ENCODE peak calls at places on chromosome 20, in five cellular contexts. U is HCT116, Y is hepatocyte, H is GM23338, C is neural progenitor cell. E is an unnamed sample.

GRCh38 chr20:48180637-48181036 is 395.4 kb upstream of the SULF2 start:
- DNase-seq in C (no peak), H (no peak), Y (no peak), U (no peak), E (no peak)

GRCh38 chr20:1003920-1004697 is 2.0 kb upstream of the RSPO4 start:
- DNase-seq in C (no peak), H (no peak), Y (no peak), U (no peak), E (no peak)

GRCh38 chr20:50027611-50028105 is 44.9 kb downstream of the SNAI1 start:
- DNase-seq in H (no peak), C (no peak), Y (peak), U (no peak), E (no peak)

GRCh38 chr20:14114049-14114448 is 118.7 kb downstream of the MACROD2 start:
- DNase-seq in U (no peak), H (peak), Y (no peak), C (no peak), E (no peak)

GRCh38 chr20:62651285-62652021 is 9.2 kb downstream of the SLCO4A1 start:
- DNase-seq in C (no peak), U (no peak), H (peak), Y (peak), E (peak)

GRCh38 chr20:49999329-49999728 is 16.5 kb downstream of the SNAI1 start:
- DNase-seq in Y (no peak), H (no peak), C (no peak), U (no peak), E (no peak)

GRCh38 chr20:63530788-63531160 is 6.4 kb downstream of the PTK6 start:
- DNase-seq in H (no peak), U (no peak), Y (peak), C (peak), E (no peak)

GRCh38 chr20:20814685-20815084 is 102.2 kb upstream of the RALGAPA2 start:
- DNase-seq in Y (peak), H (peak), U (no peak), C (peak), E (no peak)

GRCh38 chr20:32019156-32019510 is 8.9 kb downstream of the CCM2L start:
- DNase-seq in U (no peak), C (peak), H (peak), Y (peak), E (no peak)

GRCh38 chr20:44463466-44463865 is 12.2 kb upstream of the TTPAL start:
- DNase-seq in H (no peak), U (no peak), Y (no peak), C (no peak), E (no peak)

GRCh38 chr20:25623225-25623735 is 534 bp downstream of the NANP start:
- DNase-seq in Y (peak), U (peak), C (peak), H (peak), E (peak)

GRCh38 chr20:11373391-11373790 is 544.3 kb upstream of the BTBD3 start:
- DNase-seq in C (no peak), H (no peak), Y (peak), U (no peak), E (no peak)

GRCh38 chr20:47701612-47702011 is 83.7 kb downstream of the SULF2 start:
- DNase-seq in U (no peak), H (no peak), Y (no peak), C (no peak), E (no peak)

GRCh38 chr20:54090230-54091119 is 20.1 kb upstream of the BCAS1 start:
- DNase-seq in Y (no peak), C (no peak), H (no peak), U (no peak), E (no peak)

DNA sequence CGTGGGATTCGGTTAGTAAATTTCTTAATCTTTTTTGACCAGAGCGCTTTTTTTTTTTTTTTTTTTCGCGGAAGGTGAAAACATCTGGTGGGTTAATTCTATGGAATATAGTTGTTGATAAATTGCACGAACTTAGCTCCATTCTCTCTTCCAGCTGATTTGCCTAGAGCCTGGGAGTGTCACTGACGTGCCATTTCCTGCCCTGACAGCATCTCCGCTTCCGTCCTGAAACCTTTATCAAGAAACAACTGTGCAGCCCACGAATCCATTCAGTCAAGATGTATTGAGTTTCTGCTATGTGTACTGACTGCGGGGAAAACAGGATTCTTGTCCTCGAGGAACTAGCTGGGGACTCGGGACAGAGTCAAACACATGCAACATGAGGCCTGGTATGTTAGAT is 59.5 kb upstream of the TGM3 start:
- DNase-seq in Y (no peak), U (no peak), C (no peak), H (no peak), E (peak)
- TF ChIP-seq EZH2phosphoT487 in Y (no peak), U (no peak), C (no peak), H (no peak), E (no peak)

DNA sequence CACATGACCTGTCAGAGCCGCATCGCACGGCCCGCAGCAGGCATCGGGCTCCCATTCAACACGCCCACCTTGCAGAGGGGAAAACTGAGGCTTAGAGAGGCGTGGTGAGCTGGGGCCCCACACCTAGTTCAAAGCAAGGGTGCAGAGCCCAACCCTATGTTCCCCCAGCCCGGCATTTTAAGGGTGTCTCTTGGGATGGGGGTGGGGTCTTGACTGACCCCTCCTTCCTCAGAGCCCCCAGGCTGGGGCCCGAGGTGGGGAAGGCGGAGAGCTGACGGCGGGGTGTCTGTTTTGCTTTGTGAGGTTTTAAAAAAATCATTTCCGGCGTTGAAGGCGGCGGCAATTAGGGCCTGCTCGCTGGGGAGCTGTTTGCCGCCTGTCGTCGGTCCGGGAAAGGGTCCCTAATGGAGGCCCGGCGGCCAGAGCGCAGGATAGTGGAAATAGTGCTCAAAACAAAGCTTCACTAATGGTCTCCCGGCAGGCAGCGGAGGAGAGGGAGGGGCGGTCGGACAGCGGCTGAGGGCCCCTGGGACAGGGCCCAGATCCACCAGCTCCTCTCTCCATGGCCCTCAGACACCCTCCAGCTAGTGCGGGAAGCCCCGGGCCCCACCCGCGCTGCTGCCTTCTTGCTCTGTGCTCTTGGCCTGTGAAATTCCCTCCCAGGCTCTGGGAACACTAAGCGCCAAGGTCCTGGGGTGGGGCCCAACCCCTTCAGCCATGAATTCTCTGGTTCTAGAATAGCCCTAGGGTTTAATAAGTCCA is 11.9 kb downstream of the VSTM2L start:
- DNase-seq in Y (peak), H (peak), U (no peak), C (peak), E (no peak)
- H2AFZ ChIP-seq in Y (peak), H (peak), U (no peak), C (peak), E (no peak)

GRCh38 chr20:40489886-40490285 is 199.2 kb downstream of the MAFB start:
- DNase-seq in U (no peak), Y (no peak), H (no peak), C (no peak), E (no peak)

GRCh38 chr20:40494238-40494637 is 194.8 kb downstream of the MAFB start:
- DNase-seq in C (no peak), H (no peak), U (no peak), Y (no peak), E (no peak)

GRCh38 chr20:40497781-40498691 is 191.0 kb downstream of the MAFB start:
- DNase-seq in C (no peak), U (no peak), H (no peak), Y (no peak), E (no peak)

GRCh38 chr20:40493071-40493470 is 196.0 kb downstream of the MAFB start:
- DNase-seq in U (no peak), H (no peak), Y (peak), C (no peak), E (no peak)

DNA sequence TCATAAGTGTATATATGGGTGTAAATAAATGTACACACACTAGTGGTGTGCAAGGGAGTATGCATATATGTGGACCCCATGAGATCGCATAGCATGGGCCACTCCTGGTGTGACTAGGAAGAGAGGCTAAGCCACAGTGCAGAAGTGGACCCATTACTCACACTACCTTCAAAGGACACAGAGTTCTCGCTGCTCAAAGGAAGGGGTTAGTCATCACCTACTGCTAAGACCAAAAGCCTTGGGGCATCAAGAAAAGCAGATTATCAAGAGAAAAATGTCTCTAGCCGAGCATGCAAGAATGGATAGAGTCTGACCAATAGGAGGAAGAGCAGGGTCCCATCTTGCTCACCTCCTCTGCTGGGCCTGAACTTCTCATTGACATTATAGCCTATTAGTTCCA is 195.5 kb downstream of the MAFB start:
- DNase-seq in Y (no peak), U (peak), C (no peak), H (no peak), E (no peak)
- TF ChIP-seq EZH2phosphoT487 in Y (no peak), U (no peak), C (no peak), H (no peak), E (no peak)

DNA sequence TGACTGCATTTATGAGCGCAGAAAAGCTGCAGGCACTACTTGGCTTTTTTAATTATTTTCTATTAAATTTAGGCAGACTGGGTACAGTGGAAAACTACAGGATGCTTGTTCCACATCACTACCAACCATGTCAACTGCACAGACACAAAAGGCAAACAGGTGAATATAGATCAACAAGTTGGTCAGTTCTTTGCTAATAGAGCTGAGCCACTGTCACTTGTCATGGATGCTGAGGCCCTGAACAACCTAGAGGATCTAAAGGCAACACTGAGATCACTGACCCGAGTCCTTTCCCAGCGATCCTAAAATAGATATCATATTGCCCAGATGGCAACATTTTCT is 34.5 kb upstream of the FAM83C start:
- DNase-seq in Y (no peak), H (no peak), U (no peak), C (no peak), E (no peak)
- H2AFZ ChIP-seq in Y (no peak), H (no peak), U (no peak), C (no peak), E (no peak)

DNA sequence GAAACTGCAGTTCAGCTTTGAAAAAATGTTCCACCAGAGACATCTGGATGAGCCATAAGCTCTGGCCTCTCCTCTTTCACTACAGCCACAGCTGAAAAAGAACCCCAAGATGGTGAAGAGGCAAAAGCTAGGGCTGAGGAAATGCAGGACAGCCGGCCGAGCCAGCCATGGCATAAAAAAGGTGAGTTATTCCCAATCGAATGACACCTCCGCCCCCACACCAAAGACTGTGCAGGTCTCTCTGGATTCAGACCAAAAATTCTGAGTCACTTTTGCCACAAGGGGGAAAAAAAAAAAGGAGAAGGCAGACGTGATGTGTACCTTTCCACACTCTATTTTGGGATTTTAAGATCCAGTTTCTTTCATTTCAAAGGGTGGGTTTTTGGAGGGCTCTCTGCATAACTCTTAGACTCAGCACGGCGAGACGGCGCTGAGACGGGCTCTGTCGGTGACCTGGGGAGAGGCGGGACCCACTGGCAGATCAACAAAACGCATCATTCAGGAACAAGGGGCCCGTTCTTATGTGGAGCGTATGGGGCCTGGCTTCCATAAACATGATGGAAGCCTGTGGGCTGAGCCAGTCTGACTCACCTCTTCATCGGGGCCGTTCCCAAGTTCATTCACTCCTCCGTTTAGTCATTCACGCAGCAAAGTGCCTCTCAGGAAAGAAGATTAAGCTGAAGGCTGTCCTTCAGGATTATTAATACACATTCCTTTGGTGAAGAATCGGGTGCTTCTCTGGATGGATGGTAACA is 54.8 kb downstream of the NFATC2 start:
- DNase-seq in U (peak), C (no peak), Y (peak), H (no peak), E (no peak)
- TF ChIP-seq EZH2phosphoT487 in U (no peak), C (no peak), Y (no peak), H (no peak), E (no peak)

DNA sequence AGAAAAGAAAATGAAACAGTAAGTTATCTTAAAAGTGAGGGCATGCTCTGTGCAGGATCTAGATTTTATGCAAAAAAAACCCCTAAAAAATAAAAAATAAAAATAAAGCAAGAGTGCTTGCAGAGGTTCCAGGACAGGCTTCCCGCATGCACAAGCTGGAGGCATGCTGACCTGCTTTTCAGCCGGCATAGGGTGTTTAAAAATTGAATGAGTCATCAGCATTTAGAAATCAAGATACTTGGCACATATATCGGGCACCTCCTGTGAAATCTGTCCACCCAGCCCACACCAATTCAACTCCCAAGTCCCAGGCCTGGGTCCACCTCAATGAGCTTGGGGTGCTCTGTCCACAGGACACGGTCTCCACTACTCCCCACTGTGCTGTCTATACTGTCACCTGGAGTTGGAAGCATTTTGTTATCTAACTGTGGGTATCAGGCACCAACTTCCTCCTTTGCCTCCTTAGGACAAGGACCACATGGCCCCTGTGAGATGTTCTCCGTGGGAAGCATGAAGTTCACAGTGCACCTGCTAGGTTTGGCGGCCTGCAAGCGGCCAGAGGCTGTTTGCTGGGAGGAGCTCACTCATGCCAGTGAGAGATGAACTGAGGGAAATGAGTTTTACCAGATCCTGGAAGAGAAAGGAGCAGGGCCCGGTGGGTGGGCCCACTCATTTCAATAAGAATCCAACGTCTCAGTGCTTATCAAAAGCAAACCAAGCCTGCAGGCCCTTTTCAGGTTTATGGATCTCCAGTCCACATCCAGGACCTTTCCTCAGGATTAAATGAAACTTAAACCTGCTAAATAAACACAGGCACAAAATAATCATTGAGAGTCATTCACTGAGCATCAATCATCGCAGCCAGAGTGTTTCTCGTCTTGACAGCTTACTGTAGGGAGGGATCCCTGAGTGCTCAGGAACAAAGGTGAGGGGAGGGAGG is 121.1 kb downstream of the FOXA2 start:
- DNase-seq in H (peak), Y (no peak), U (no peak), C (peak), E (no peak)
- H2AFZ ChIP-seq in H (no peak), Y (no peak), U (no peak), C (no peak), E (no peak)

DNA sequence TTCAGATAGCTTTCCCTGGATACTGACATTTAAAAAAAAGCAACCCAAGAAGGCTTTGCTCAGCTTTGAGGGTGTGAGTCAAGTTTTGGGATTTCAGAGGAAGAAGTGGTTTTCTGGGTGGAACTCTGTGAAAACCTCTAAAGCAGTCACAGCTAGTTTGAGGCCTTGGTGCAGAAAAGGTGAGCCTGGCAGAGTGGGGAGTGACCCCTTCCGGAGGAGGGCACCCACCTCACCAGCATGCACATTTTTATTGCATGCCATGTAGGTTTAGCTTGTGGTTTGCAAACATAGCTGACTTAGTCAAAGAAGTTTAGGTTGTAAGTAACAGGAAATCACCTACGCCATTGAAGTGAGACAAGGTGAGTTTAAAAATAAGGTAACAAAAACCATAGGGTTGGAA is 146.8 kb upstream of the PMEPA1 start:
- DNase-seq in H (no peak), C (no peak), Y (no peak), U (no peak), E (no peak)
- TF ChIP-seq EZH2phosphoT487 in H (no peak), C (no peak), Y (no peak), U (no peak), E (no peak)

DNA sequence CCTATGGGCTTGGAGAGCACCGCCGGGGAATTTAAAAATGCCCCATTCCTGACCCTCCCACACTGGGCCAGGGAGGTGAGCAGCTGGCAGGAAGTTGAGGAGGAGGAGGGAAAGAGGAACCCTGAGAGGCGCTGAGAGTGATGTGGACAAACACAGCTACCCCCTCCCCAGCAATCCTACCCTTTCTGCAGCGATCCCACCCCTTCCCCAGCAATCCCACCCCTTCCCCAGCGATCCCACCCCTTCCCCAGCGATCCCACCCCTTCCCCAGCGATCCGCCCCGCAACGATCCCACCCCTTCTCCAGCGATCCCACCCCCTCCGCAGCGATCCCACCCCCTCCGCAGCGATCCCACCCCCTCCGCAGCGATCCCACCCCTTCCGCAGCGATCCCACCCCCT is 111.6 kb downstream of the SYCP2 start:
- DNase-seq in C (no peak), Y (no peak), U (no peak), H (no peak), E (no peak)
- H2AFZ ChIP-seq in C (no peak), Y (no peak), U (no peak), H (no peak), E (no peak)

GRCh38 chr20:5000263-5001173 is 792 bp downstream of the SLC23A2 start:
- DNase-seq in H (peak), Y (peak), C (peak), U (no peak), E (peak)
- TF ChIP-seq EZH2phosphoT487 in H (no peak), Y (no peak), C (no peak), U (no peak), E (no peak)

E was measured in MM.1S.